ENCODE peak calls at places on chromosomes 3 and 15, in six cellular contexts. E, B, J, Y, S and X are unnamed samples.

GRCh38 chr15:82231233-82231632 is 31.3 kb downstream of the EFL1 start:
- DNase-seq in E (no peak), B (no peak), J (no peak), Y (no peak), S (no peak), X (no peak)

GRCh38 chr15:92124669-92125068 is 269.0 kb upstream of the ST8SIA2 start:
- DNase-seq in E (no peak), B (no peak), J (no peak), Y (no peak), S (no peak), X (no peak)

GRCh38 chr3:114902691-114903101 is 244.4 kb downstream of the ZBTB20 start:
- DNase-seq in E (no peak), B (peak), J (no peak), Y (no peak), S (no peak), X (no peak)

GRCh38 chr3:106820726-106821362 is 556.4 kb upstream of the CCDC54 start:
- DNase-seq in E (no peak), B (no peak), J (no peak), Y (no peak), S (no peak), X (no peak)

GRCh38 chr3:111087924-111088469 is 16.4 kb downstream of the NECTIN3 start:
- DNase-seq in E (no peak), B (no peak), J (no peak), Y (no peak), S (no peak), X (no peak)

GRCh38 chr3:194472290-194472920 is 14.4 kb downstream of the ATP13A3 start:
- DNase-seq in E (no peak), B (peak), J (peak), Y (peak), S (peak), X (peak)

GRCh38 chr3:185558395-185558794 is 6.0 kb upstream of the LIPH start:
- DNase-seq in E (no peak), B (no peak), J (no peak), Y (peak), S (no peak), X (no peak)

GRCh38 chr3:157127831-157128767 is 31.8 kb downstream of the CCNL1 start:
- DNase-seq in E (peak), B (peak), J (no peak), Y (peak), S (peak), X (peak)

GRCh38 chr3:71461749-71462483 is 121.6 kb downstream of the FOXP1 start:
- DNase-seq in E (no peak), B (peak), J (no peak), Y (peak), S (no peak), X (peak)

GRCh38 chr15:38642689-38643270 is 78.2 kb upstream of the RASGRP1 start:
- DNase-seq in E (no peak), B (no peak), J (peak), Y (no peak), S (no peak), X (no peak)

GRCh38 chr3:44400771-44401170 is 62.2 kb downstream of the TCAIM start:
- DNase-seq in E (no peak), B (no peak), J (no peak), Y (no peak), S (no peak), X (no peak)

GRCh38 chr15:84749111-84749991 is 959 bp downstream of the ZNF592 start:
- DNase-seq in E (no peak), B (no peak), J (peak), Y (peak), S (peak), X (peak)

GRCh38 chr3:13617097-13617738 is 68.3 kb downstream of the FBLN2 start:
- DNase-seq in E (no peak), B (no peak), J (no peak), Y (no peak), S (no peak), X (no peak)

GRCh38 chr3:66744521-66744920 is 243.7 kb upstream of the LRIG1 start:
- DNase-seq in E (no peak), B (peak), J (no peak), Y (no peak), S (no peak), X (no peak)

GRCh38 chr3:74613060-74613459 is 1.4 kb downstream of the CNTN3 start:
- DNase-seq in E (no peak), B (peak), J (no peak), Y (no peak), S (no peak), X (no peak)

GRCh38 chr3:129230311-129231019 is 18.9 kb upstream of the COPG1 start:
- DNase-seq in E (no peak), B (peak), J (no peak), Y (peak), S (no peak), X (peak)